ENCODE peak calls at places on chromosomes 2 and 18, in eight cellular contexts. Y is adrenal gland, C is HepG2, M is uterus, B is H54, Q is spleen, F is body of pancreas, G is right lobe of liver. J is an unnamed sample.

GRCh38 chr2:234399451-234400246 is 97.2 kb downstream of the ARL4C start:
- DNase-seq in F (no peak), M (no peak), B (no peak), G (no peak), Y (no peak), C (no peak), Q (no peak), J (no peak)

GRCh38 chr2:220531216-220531615 is 903.8 kb downstream of the SLC4A3 start:
- DNase-seq in M (no peak), F (no peak), Q (no peak), C (no peak), B (no peak), G (no peak), Y (no peak), J (no peak)

GRCh38 chr2:108119026-108119425 is 120.7 kb upstream of the SULT1C3 start:
- DNase-seq in M (no peak), F (no peak), C (no peak), Y (no peak), B (no peak), Q (no peak), G (no peak), J (no peak)

GRCh38 chr2:53455094-53455493 is 312.5 kb upstream of the CHAC2 start:
- DNase-seq in B (no peak), Y (no peak), Q (no peak), F (no peak), M (no peak), G (no peak), C (no peak), J (no peak)

GRCh38 chr2:189265696-189266320 is 86.2 kb upstream of the COL5A2 start:
- DNase-seq in C (no peak), M (no peak), G (no peak), Y (no peak), B (no peak), Q (no peak), F (no peak), J (no peak)

GRCh38 chr18:33201509-33201926 is 239.0 kb downstream of the CCDC178 start:
- DNase-seq in B (peak; percentile 2), Y (no peak), F (peak; percentile 30), C (peak; percentile 22), Q (no peak), M (no peak), G (no peak), J (no peak)

GRCh38 chr2:176873403-176873802 is 339.2 kb upstream of the HNRNPA3 start:
- DNase-seq in F (no peak), C (no peak), B (no peak), M (no peak), Q (no peak), Y (no peak), G (no peak), J (no peak)

GRCh38 chr2:73418343-73418742 is 32.7 kb downstream of the ALMS1 start:
- DNase-seq in C (no peak), B (no peak), F (peak; percentile 52), Y (no peak), Q (no peak), M (peak; percentile 60), G (peak; percentile 62), J (no peak)

GRCh38 chr2:143440619-143441018 is 311.4 kb downstream of the ARHGAP15 start:
- DNase-seq in C (no peak), G (no peak), M (no peak), Y (no peak), F (no peak), B (no peak), Q (no peak), J (no peak)

GRCh38 chr2:100381240-100381639 is 36.2 kb downstream of the CHST10 start:
- DNase-seq in M (peak; percentile 90), B (peak; percentile 47), C (peak; percentile 67), G (peak; percentile 82), Y (peak; percentile 87), F (peak; percentile 85), Q (peak; percentile 71), J (peak; percentile 81)

GRCh38 chr18:48599391-48599790 is 60.6 kb downstream of the CTIF start:
- DNase-seq in C (no peak), Y (no peak), M (no peak), F (no peak), B (no peak), G (no peak), Q (no peak), J (no peak)

GRCh38 chr2:95058989-95059601 is 33.6 kb downstream of the MAL start:
- DNase-seq in F (peak; percentile 47), Y (no peak), M (no peak), B (no peak), Q (peak; percentile 44), C (no peak), G (no peak), J (no peak)

GRCh38 chr2:112110966-112111365 is 27.2 kb upstream of the FBLN7 start:
- DNase-seq in F (no peak), C (no peak), Y (no peak), G (no peak), M (no peak), Q (no peak), B (no peak), J (no peak)

GRCh38 chr2:167292430-167293171 is 404.3 kb downstream of the XIRP2 start:
- DNase-seq in F (peak; percentile 89), C (peak; percentile 64), G (peak; percentile 55), Y (peak; percentile 86), B (peak; percentile 90), M (peak; percentile 61), Q (peak; percentile 90), J (peak; percentile 85)

GRCh38 chr2:216687111-216687510 is 8.2 kb downstream of the IGFBP5 start:
- DNase-seq in C (no peak), Q (no peak), Y (no peak), G (no peak), M (no peak), B (no peak), F (no peak), J (no peak)

GRCh38 chr2:216681683-216682082 is 13.7 kb downstream of the IGFBP5 start:
- DNase-seq in Q (no peak), B (no peak), G (no peak), C (no peak), F (no peak), Y (no peak), M (no peak), J (no peak)

GRCh38 chr2:216685327-216685875 is 9.9 kb downstream of the IGFBP5 start:
- DNase-seq in G (peak; percentile 13), F (no peak), M (no peak), Y (no peak), C (no peak), B (no peak), Q (no peak), J (no peak)

GRCh38 chr2:216680951-216681629 is 14.3 kb downstream of the IGFBP5 start:
- DNase-seq in M (no peak), B (no peak), G (no peak), Y (no peak), C (no peak), F (no peak), Q (peak; percentile 41), J (no peak)

DNA sequence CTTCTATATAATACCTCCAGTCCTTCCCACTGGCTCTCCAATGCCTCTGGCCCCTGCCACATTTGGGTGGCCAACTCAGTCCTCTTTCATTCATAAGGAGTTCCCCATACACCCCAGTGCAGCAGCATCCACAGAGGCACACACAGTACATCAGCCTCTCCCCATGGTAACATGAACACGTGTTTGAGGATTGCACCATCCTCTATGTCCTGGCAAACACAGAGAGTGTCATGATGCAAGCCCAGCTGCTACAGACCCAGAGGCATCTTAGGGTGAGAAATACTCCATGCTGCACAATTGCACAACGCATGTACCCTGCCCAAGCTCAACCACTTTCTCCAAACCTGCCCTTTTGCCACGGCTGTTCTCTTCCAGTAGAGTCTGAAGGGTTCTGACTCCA is 11.5 kb downstream of the IGFBP5 start:
- DNase-seq in Y (no peak), Q (no peak), B (no peak), G (peak; percentile 87), M (peak; percentile 93), F (peak; percentile 71), C (peak; percentile 61), J (no peak)
- TF ChIP-seq POLR2A in Y (no peak), Q (no peak), B (no peak), G (no peak), M (no peak), F (no peak), C (no peak), J (no peak)

DNA sequence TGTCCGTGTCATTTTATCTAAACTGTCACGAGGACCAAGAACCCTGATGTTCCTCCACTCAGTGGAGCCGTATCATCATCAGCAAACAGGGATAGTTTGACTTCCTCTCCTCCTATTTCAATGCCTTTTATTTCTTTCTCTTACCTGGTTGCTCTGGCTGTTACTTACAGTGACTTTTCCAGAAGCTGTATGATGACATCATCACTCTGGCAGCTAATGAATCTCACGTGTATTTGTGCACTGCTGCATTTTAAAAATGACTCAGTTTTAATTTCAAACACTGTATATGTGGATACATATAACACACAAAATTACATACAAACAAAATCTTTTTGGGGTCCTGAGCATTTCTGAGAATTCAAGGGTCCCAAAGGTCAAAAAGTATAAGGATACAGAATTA is 481.4 kb downstream of the CDH2 start:
- DNase-seq in M (no peak), G (no peak), Y (no peak), B (no peak), F (no peak), Q (no peak), C (no peak), J (no peak)
- TF ChIP-seq POLR2A in M (no peak), G (no peak), Y (no peak), B (no peak), F (no peak), Q (no peak), C (no peak), J (no peak)

GRCh38 chr2:151261240-151261976 is at the start of gene RBM43:
- DNase-seq in B (peak; percentile 86), G (peak; percentile 94), Y (peak; percentile 85), Q (peak; percentile 95), C (peak; percentile 44), F (peak; percentile 92), M (peak; percentile 94), J (peak; percentile 79)
- TF ChIP-seq POLR2A in B (peak; percentile 35), G (peak; percentile 59), Y (peak; percentile 37), Q (peak; percentile 5), C (peak; percentile 22), F (peak; percentile 68), M (no peak), J (peak; percentile 44)

DNA sequence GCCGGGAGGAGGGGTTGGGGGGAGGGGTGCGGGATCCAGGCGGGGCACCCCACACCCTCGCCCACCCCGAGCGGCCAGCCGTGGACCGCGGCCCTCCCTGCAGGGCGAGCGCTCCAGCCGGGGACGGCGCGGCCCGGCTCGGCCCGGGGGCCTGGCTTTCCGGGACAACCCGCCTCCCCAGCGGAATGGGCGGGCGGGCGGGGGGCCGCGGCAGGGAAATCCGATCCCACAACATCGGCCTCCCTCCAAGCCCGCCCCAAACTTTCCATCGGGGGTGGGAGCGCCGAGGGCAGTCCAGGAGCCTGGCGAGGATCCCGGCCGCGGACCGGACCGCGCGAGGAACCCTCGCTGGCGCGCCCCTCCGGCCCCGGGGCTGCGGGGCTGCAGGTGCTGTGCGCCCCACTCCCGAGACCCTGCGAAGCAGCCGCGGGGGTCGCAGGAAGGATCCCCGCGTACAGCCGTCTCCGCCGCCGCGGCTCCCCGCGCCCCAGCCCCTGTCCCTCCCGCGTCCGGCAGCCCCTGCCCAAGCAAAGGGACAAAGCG is 528 bp downstream of the SEMA4C start:
- DNase-seq in Y (peak; percentile 80), F (peak; percentile 85), B (peak; percentile 73), M (peak; percentile 90), G (peak; percentile 87), Q (peak; percentile 85), C (peak; percentile 48), J (no peak)
- TF ChIP-seq POLR2A in Y (no peak), F (no peak), B (no peak), M (peak; percentile 3), G (no peak), Q (no peak), C (no peak), J (no peak)

J was measured in Peyer's patch.